ENCODE peak calls at places on chromosomes 12 and 14, in ten cellular contexts. P is right atrium auricular region, V is HepG2, B is uterus, G is neural progenitor cell, Y is stomach, Z is osteoblast, A is breast epithelium, H is hepatocyte, L is H9. I is an unnamed sample.

GRCh38 chr12:15088115-15088514 is 115.3 kb downstream of the PDE6H start:
- DNase-seq in G (no peak), P (no peak), A (no peak), H (no peak), Z (no peak), Y (no peak), B (no peak), V (no peak), L (no peak), I (no peak)

GRCh38 chr12:18139989-18140596 is 50.1 kb upstream of the RERGL start:
- DNase-seq in Z (no peak), L (no peak), G (peak; percentile 16), V (peak; percentile 4), P (no peak), A (no peak), B (no peak), Y (no peak), H (peak; percentile 23), I (no peak)

GRCh38 chr12:6963741-6964446 is 6.6 kb downstream of the PHB2 start:
- DNase-seq in H (peak; percentile 71), B (no peak), Z (no peak), G (no peak), Y (no peak), V (no peak), P (no peak), A (no peak), L (peak; percentile 49), I (no peak)

GRCh38 chr12:58097741-58098140 is 156.4 kb downstream of the ATP23 start:
- DNase-seq in G (no peak), Z (no peak), Y (no peak), V (no peak), A (no peak), H (no peak), L (no peak), P (no peak), B (no peak), I (no peak)

GRCh38 chr14:93112891-93113677 is 2.6 kb downstream of the ITPK1 start:
- DNase-seq in B (peak; percentile 88), L (peak; percentile 77), H (peak; percentile 93), P (peak; percentile 91), Z (peak; percentile 95), A (peak; percentile 80), Y (peak; percentile 90), G (peak; percentile 93), V (peak; percentile 84), I (no peak)

GRCh38 chr14:39102265-39102968 is 618 bp downstream of the SEC23A start:
- DNase-seq in H (peak; percentile 81), B (no peak), G (no peak), V (peak; percentile 98), Z (peak; percentile 68), Y (peak; percentile 38), L (no peak), P (no peak), A (no peak), I (no peak)

GRCh38 chr12:65892905-65893304 is 68.6 kb downstream of the HMGA2 start:
- DNase-seq in V (no peak), Z (no peak), H (no peak), B (no peak), Y (no peak), P (no peak), L (no peak), A (no peak), G (no peak), I (no peak)

GRCh38 chr12:99277566-99277965 is 370.0 kb upstream of the GARIN6 start:
- DNase-seq in A (no peak), H (no peak), Y (no peak), Z (no peak), G (no peak), P (no peak), V (no peak), L (no peak), B (no peak), I (no peak)

GRCh38 chr12:69350002-69350626 is 1.9 kb downstream of the LYZ start:
- DNase-seq in H (no peak), V (no peak), B (no peak), G (no peak), L (no peak), A (no peak), Y (no peak), Z (no peak), P (no peak), I (no peak)

GRCh38 chr12:102512523-102512922 is 32.2 kb upstream of the IGF1 start:
- DNase-seq in B (no peak), Y (no peak), A (no peak), L (no peak), V (no peak), Z (no peak), P (no peak), H (no peak), G (no peak), I (no peak)

GRCh38 chr12:111773801-111774551 is 7.2 kb downstream of the ALDH2 start:
- DNase-seq in B (peak; percentile 91), P (peak; percentile 91), L (no peak), V (peak; percentile 89), H (peak; percentile 76), G (peak; percentile 37), Y (peak; percentile 80), Z (peak; percentile 92), A (peak; percentile 66), I (peak; percentile 71)

GRCh38 chr12:50638482-50638880 is 125.4 kb upstream of the ATF1 start:
- DNase-seq in A (no peak), V (no peak), H (no peak), G (no peak), Z (no peak), B (no peak), Y (no peak), P (no peak), L (no peak), I (no peak)

GRCh38 chr14:61321385-61322010 is at the start of gene PRKCH:
- DNase-seq in B (peak; percentile 63), L (peak; percentile 74), H (peak; percentile 80), Y (peak; percentile 76), Z (peak; percentile 76), G (peak; percentile 73), A (peak; percentile 89), P (peak; percentile 77), V (peak; percentile 11), I (peak; percentile 94)

GRCh38 chr12:13365782-13366366 is 169.3 kb downstream of the EMP1 start:
- DNase-seq in L (no peak), P (no peak), Z (no peak), A (no peak), B (no peak), V (no peak), Y (no peak), G (no peak), H (no peak), I (no peak)

GRCh38 chr12:57621497-57622292 is 10.5 kb downstream of the ARHGEF25 start:
- DNase-seq in A (no peak), L (peak; percentile 76), P (no peak), G (peak; percentile 81), B (peak; percentile 61), V (no peak), Z (peak; percentile 98), H (peak; percentile 75), Y (peak; percentile 62), I (no peak)

DNA sequence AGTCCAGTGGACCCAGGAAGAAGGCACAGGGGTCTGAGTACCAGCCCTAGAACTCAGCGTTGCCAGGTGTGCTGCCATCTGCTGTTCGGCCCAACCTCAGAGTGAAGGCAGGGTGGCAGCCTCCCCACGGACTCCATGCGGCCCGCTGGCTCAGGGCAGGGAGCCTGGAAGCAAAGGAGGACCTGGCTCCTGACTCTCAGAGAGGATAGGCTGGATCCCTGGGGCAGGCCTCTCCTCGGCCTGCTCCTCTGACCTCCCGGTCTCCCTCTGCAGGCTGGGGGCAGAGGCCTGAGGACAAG is 10.1 kb downstream of the MCRS1 start:
- DNase-seq in H (no peak), L (no peak), B (no peak), V (no peak), Z (peak; percentile 55), Y (no peak), A (no peak), P (no peak), G (no peak), I (peak; percentile 56)
- TF ChIP-seq CTCF in H (peak; percentile 9), L (no peak), B (no peak), V (peak; percentile 58), Z (peak; percentile 6), Y (no peak), A (no peak), P (no peak), G (no peak), I (no peak)

DNA sequence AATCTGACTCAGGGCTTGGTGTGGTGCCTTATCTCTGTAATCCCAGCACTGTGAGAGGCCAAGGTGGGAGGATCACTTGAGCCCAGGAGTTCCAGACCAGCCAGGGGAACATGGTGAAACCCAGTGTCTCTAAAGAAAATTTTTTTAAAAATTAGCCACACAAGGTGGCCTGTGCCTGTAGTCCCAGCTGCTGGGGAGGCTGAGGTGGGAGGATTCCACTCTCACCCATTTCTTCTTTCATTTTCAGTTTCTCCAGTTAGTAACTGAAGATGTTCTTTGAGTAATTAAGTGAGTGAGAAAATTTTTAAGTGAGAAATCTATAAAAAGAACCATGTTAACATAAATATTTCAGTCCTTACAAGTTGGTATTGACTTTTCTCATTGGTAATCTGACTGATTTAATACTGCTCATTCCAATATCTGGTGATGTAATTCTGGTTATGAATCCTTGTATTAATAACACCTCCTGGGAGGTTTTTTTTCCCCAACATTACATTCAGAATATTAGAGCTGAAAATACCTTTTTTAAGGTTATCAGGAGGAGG is 6.1 kb downstream of the METTL3 start:
- DNase-seq in A (no peak), B (no peak), V (no peak), Z (no peak), G (no peak), L (no peak), H (no peak), P (no peak), Y (no peak), I (no peak)
- H3K27ac ChIP-seq in A (no peak overlapping the region), B (no peak overlapping the region), V (no peak overlapping the region), Z (no peak overlapping the region), G (peak overlapping the region; percentile 46), L (no peak overlapping the region), H (no peak overlapping the region), P (no peak overlapping the region), Y (no peak overlapping the region), I (no peak overlapping the region)

DNA sequence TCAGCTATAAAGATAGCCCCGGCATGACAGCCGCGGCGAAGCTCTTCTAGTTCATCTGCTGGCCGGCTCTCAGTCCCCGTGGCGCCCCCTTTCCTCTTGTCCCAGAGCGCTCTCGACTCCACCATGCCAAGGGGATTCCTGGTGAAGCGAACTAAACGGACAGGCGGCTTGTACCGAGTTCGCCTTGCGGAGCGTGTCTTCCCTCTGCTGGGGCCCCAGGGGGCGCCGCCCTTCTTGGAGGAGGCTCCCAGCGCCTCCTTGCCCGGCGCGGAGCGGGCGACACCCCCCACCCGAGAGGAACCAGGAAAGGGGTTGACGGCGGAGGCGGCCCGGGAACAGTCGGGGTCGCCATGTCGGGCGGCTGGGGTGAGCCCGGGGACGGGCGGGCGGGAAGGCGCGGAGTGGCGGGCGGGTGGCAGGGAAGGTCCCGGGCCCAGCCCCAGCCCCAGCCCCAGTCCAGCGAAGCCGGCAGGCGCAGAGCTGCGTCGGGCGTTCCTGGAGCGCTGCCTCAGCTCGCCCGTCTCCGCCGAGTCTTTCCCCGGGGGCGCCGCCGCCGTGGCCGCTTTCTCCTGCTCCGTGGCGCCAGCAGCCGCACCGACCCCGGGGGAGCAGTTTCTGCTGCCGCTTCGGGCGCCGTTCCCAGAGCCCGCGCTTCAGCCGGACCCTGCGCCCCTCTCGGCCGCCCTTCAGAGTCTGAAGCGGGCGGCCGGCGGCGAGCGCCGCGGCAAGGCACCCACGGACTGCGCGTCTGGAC is at the start of gene INSM2:
- DNase-seq in A (no peak), Y (no peak), L (no peak), P (no peak), G (peak; percentile 25), B (no peak), Z (no peak), V (no peak), H (no peak), I (peak; percentile 74)
- TF ChIP-seq CTCF in A (no peak), Y (no peak), L (peak; percentile 41), P (no peak), G (peak; percentile 39), B (no peak), Z (no peak), V (peak; percentile 43), H (peak; percentile 3), I (no peak)

GRCh38 chr12:125515887-125516286 is 450.7 kb downstream of the AACS start:
- DNase-seq in B (no peak), L (no peak), H (no peak), A (no peak), Y (no peak), P (no peak), V (no peak), Z (no peak), G (no peak), I (no peak)
- H3K27ac ChIP-seq in B (no peak overlapping the region), L (no peak overlapping the region), H (no peak overlapping the region), A (no peak overlapping the region), Y (no peak overlapping the region), P (no peak overlapping the region), V (no peak overlapping the region), Z (no peak overlapping the region), G (no peak overlapping the region), I (no peak overlapping the region)

I was measured in left lung.